ENCODE peak calls at places on chromosome 6, in seven cellular contexts. T, K, L, O, N, W and X are unnamed samples. For H3K4me1 and H3K36me3, the result is how much of the 10 kb centered on the place peaks cover.

GRCh38 chr6:129651291-129651691 is 58.7 kb downstream of the ARHGAP18 start:
- DNase-seq in T (no peak), K (no peak), L (no peak), O (no peak), N (no peak), W (no peak), X (no peak)

GRCh38 chr6:150878347-150879213 is 13.1 kb downstream of the MTHFD1L start:
- DNase-seq in T (no peak), K (no peak), L (no peak), O (no peak), N (no peak), W (no peak), X (no peak)

GRCh38 chr6:37287519-37288157 is 29.7 kb upstream of the TMEM217 start:
- DNase-seq in T (no peak), K (no peak), L (no peak), O (no peak), N (no peak), W (no peak), X (no peak)

GRCh38 chr6:15358579-15359327 is 112.9 kb downstream of the JARID2 start:
- DNase-seq in T (no peak), K (no peak), L (peak), O (peak), N (no peak), W (no peak), X (no peak)

GRCh38 chr6:100344761-100345160 is 120.0 kb downstream of the SIM1 start:
- DNase-seq in T (no peak), K (no peak), L (no peak), O (no peak), N (no peak), W (no peak), X (no peak)

GRCh38 chr6:83985715-83986114 is 47.9 kb upstream of the MRAP2 start:
- DNase-seq in T (no peak), K (no peak), L (no peak), O (no peak), N (no peak), W (no peak), X (no peak)

GRCh38 chr6:5201271-5201670 is 59.5 kb downstream of the LYRM4 start:
- DNase-seq in T (no peak), K (no peak), L (no peak), O (no peak), N (no peak), W (no peak), X (no peak)

GRCh38 chr6:113842165-113842564 is 15.0 kb upstream of the MARCKS start:
- DNase-seq in T (no peak), K (no peak), L (no peak), O (no peak), N (no peak), W (no peak), X (no peak)

GRCh38 chr6:129660346-129660676 is 49.7 kb downstream of the ARHGAP18 start:
- DNase-seq in T (no peak), K (no peak), L (no peak), O (no peak), N (no peak), W (no peak), X (no peak)

GRCh38 chr6:128063850-128064539 is 163.1 kb upstream of the THEMIS start:
- DNase-seq in T (no peak), K (no peak), L (no peak), O (no peak), N (no peak), W (no peak), X (no peak)
- H3K4me1 ChIP-seq in T (under half), K (under half), L (under half), O (under half), N (under half), W (under half), X (under half)

GRCh38 chr6:144435602-144436426 is 150.7 kb downstream of the UTRN start:
- DNase-seq in T (no peak), K (no peak), L (no peak), O (no peak), N (no peak), W (no peak), X (no peak)
- H3K36me3 ChIP-seq in T (under half), K (under half), L (under half), O (under half), N (half or more), W (under half), X (under half)

GRCh38 chr6:31321820-31322219 is 35.2 kb downstream of the HLA-B start:
- DNase-seq in T (no peak), K (no peak), L (no peak), O (no peak), N (no peak), W (no peak), X (no peak)
- TF ChIP-seq CTCF in T (no peak), K (no peak), L (no peak), O (no peak), N (no peak), W (no peak), X (no peak)

GRCh38 chr6:28425942-28426541 is 17.2 kb downstream of the ZSCAN23 start:
- DNase-seq in T (no peak), K (no peak), L (no peak), O (no peak), N (no peak), W (no peak), X (no peak)

GRCh38 chr6:28424163-28424562 is 19.1 kb downstream of the ZSCAN23 start:
- DNase-seq in T (no peak), K (no peak), L (no peak), O (no peak), N (no peak), W (no peak), X (no peak)

DNA sequence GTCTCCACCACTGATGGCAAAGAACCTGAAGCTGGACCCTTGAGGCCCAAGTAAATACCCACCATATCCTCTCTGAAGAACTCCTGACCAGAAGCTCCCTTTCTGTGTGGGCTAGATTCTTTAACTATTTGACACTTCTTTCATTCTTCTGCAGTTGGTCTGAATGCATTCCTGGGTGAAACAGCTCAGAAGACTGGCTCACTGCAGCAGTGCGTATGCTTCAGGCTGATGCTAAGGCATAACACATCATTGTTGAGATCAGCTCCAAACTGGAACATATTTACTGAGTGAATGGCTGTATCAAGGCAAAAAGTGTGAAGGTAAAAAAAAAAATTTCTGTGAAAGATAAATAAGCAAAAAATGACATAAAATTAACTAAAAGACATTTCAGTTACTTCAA is 19.7 kb downstream of the ZSCAN23 start:
- DNase-seq in T (no peak), K (no peak), L (no peak), O (no peak), N (no peak), W (no peak), X (no peak)
- H3K4me1 ChIP-seq in T (under half), K (under half), L (under half), O (under half), N (under half), W (under half), X (under half)

DNA sequence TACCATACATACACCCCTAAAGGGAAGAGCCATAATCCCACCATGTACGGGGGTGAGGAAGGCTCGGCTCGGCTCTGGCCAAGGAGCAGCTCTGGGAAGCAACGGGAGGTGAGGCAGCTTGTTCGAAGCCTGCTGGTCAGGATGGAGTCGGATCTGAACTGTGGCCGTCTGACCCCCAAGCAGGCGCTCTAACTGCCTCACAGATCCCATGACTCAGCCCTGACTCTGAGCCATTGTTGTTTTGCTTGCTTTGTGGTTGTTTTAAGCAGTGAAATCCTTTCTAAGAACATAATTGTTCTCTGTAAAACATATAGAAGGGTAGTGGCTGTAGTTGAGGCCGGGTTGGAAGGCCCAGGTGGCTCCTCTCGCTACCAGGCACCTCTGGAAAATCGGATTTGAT is 10.9 kb downstream of the C6orf132 start:
- DNase-seq in T (no peak), K (no peak), L (no peak), O (no peak), N (peak), W (no peak), X (no peak)
- H3K36me3 ChIP-seq in T (under half), K (under half), L (under half), O (under half), N (under half), W (under half), X (under half)